ENCODE peak calls at places on chromosomes 16 and 17, in nine cellular contexts. One of them, this sample, is unnamed.
A peak's percentile ranks its signal among the peaks of the same experiment; 100 is the strongest.

GRCh38 chr16:50774960-50775359 is 33.1 kb downstream of the CYLD start:
- DNase-seq in right cardiac atrium: no peak
- DNase-seq in HCT116: no peak
- DNase-seq in tibial artery: no peak
- DNase-seq in transverse colon: no peak
- DNase-seq in esophagus muscularis mucosa: no peak
- DNase-seq in astrocyte: no peak
- DNase-seq in thoracic aorta: no peak
- DNase-seq in pancreas: no peak
- DNase-seq in this sample: no peak

GRCh38 chr16:88289549-88290344 is 93.0 kb upstream of the ZNF469 start:
- DNase-seq in HCT116: no peak
- DNase-seq in thoracic aorta: no peak
- DNase-seq in transverse colon: no peak
- DNase-seq in pancreas: no peak
- DNase-seq in tibial artery: no peak
- DNase-seq in astrocyte: no peak
- DNase-seq in esophagus muscularis mucosa: no peak
- DNase-seq in right cardiac atrium: no peak
- DNase-seq in this sample: no peak

GRCh38 chr17:16910341-16910740 is 61.6 kb downstream of the TNFRSF13B start:
- DNase-seq in esophagus muscularis mucosa: peak; percentile 75
- DNase-seq in transverse colon: peak; percentile 1
- DNase-seq in right cardiac atrium: no peak
- DNase-seq in pancreas: no peak
- DNase-seq in tibial artery: peak; percentile 25
- DNase-seq in astrocyte: no peak
- DNase-seq in HCT116: no peak
- DNase-seq in thoracic aorta: no peak
- DNase-seq in this sample: no peak

GRCh38 chr17:78458739-78459335 is 80.4 kb downstream of the PGS1 start:
- DNase-seq in right cardiac atrium: peak; percentile 57
- DNase-seq in transverse colon: no peak
- DNase-seq in pancreas: no peak
- DNase-seq in thoracic aorta: no peak
- DNase-seq in astrocyte: no peak
- DNase-seq in tibial artery: no peak
- DNase-seq in esophagus muscularis mucosa: no peak
- DNase-seq in HCT116: no peak
- DNase-seq in this sample: no peak

GRCh38 chr16:1037023-1037933 is 35.3 kb upstream of the SSTR5 start:
- DNase-seq in transverse colon: no peak
- DNase-seq in thoracic aorta: no peak
- DNase-seq in HCT116: no peak
- DNase-seq in right cardiac atrium: no peak
- DNase-seq in esophagus muscularis mucosa: no peak
- DNase-seq in pancreas: no peak
- DNase-seq in astrocyte: peak; percentile 21
- DNase-seq in tibial artery: no peak
- DNase-seq in this sample: no peak

GRCh38 chr17:35048685-35049379 is 14.7 kb downstream of the RFFL start:
- DNase-seq in HCT116: no peak
- DNase-seq in right cardiac atrium: no peak
- DNase-seq in transverse colon: no peak
- DNase-seq in esophagus muscularis mucosa: no peak
- DNase-seq in tibial artery: no peak
- DNase-seq in pancreas: no peak
- DNase-seq in astrocyte: no peak
- DNase-seq in thoracic aorta: no peak
- DNase-seq in this sample: no peak

GRCh38 chr16:72172105-72173034 is at the start of gene PMFBP1:
- DNase-seq in astrocyte: peak; percentile 78
- DNase-seq in right cardiac atrium: no peak
- DNase-seq in pancreas: no peak
- DNase-seq in tibial artery: no peak
- DNase-seq in HCT116: no peak
- DNase-seq in esophagus muscularis mucosa: no peak
- DNase-seq in thoracic aorta: peak; percentile 29
- DNase-seq in transverse colon: peak; percentile 18
- DNase-seq in this sample: peak; percentile 6

GRCh38 chr17:72719582-72720493 is 372.6 kb downstream of the SLC39A11 start:
- DNase-seq in tibial artery: no peak
- DNase-seq in esophagus muscularis mucosa: no peak
- DNase-seq in thoracic aorta: no peak
- DNase-seq in pancreas: no peak
- DNase-seq in right cardiac atrium: no peak
- DNase-seq in transverse colon: peak; percentile 24
- DNase-seq in HCT116: no peak
- DNase-seq in astrocyte: peak; percentile 91
- DNase-seq in this sample: no peak

GRCh38 chr16:81448154-81449131 is 3.8 kb downstream of the CMIP start:
- DNase-seq in astrocyte: no peak
- DNase-seq in tibial artery: no peak
- DNase-seq in HCT116: no peak
- DNase-seq in transverse colon: peak; percentile 90
- DNase-seq in thoracic aorta: no peak
- DNase-seq in pancreas: peak; percentile 71
- DNase-seq in right cardiac atrium: no peak
- DNase-seq in esophagus muscularis mucosa: no peak
- DNase-seq in this sample: no peak

GRCh38 chr17:73292031-73292531 is 19.7 kb downstream of the CDC42EP4 start:
- DNase-seq in transverse colon: no peak
- DNase-seq in tibial artery: peak; percentile 93
- DNase-seq in astrocyte: peak; percentile 77
- DNase-seq in HCT116: peak; percentile 89
- DNase-seq in pancreas: peak; percentile 39
- DNase-seq in right cardiac atrium: peak; percentile 77
- DNase-seq in thoracic aorta: peak; percentile 70
- DNase-seq in esophagus muscularis mucosa: no peak
- DNase-seq in this sample: no peak

GRCh38 chr16:64412578-64413280 is 709.1 kb downstream of the CDH11 start:
- DNase-seq in esophagus muscularis mucosa: no peak
- DNase-seq in tibial artery: no peak
- DNase-seq in pancreas: no peak
- DNase-seq in astrocyte: peak; percentile 76
- DNase-seq in right cardiac atrium: peak; percentile 26
- DNase-seq in thoracic aorta: peak; percentile 3
- DNase-seq in transverse colon: no peak
- DNase-seq in HCT116: no peak
- DNase-seq in this sample: no peak

GRCh38 chr17:69414408-69415274 is at the start of gene MAP2K6:
- DNase-seq in thoracic aorta: peak; percentile 35
- DNase-seq in right cardiac atrium: peak; percentile 91
- DNase-seq in pancreas: peak; percentile 75
- DNase-seq in astrocyte: peak; percentile 61
- DNase-seq in esophagus muscularis mucosa: peak; percentile 95
- DNase-seq in HCT116: no peak
- DNase-seq in transverse colon: peak; percentile 89
- DNase-seq in tibial artery: peak; percentile 84
- DNase-seq in this sample: no peak

GRCh38 chr16:89485701-89486246 is 4.6 kb downstream of the ANKRD11 start:
- DNase-seq in right cardiac atrium: no peak
- DNase-seq in HCT116: no peak
- DNase-seq in thoracic aorta: no peak
- DNase-seq in tibial artery: no peak
- DNase-seq in transverse colon: no peak
- DNase-seq in pancreas: no peak
- DNase-seq in astrocyte: no peak
- DNase-seq in esophagus muscularis mucosa: no peak
- DNase-seq in this sample: no peak

GRCh38 chr16:9007177-9007794 is 43.6 kb upstream of the USP7 start:
- DNase-seq in HCT116: no peak
- DNase-seq in tibial artery: no peak
- DNase-seq in esophagus muscularis mucosa: no peak
- DNase-seq in pancreas: no peak
- DNase-seq in right cardiac atrium: no peak
- DNase-seq in transverse colon: no peak
- DNase-seq in astrocyte: no peak
- DNase-seq in thoracic aorta: no peak
- DNase-seq in this sample: peak; percentile 23

GRCh38 chr17:79948918-79949645 is 86.6 kb downstream of the TBC1D16 start:
- DNase-seq in transverse colon: no peak
- DNase-seq in astrocyte: no peak
- DNase-seq in right cardiac atrium: peak; percentile 36
- DNase-seq in pancreas: peak; percentile 10
- DNase-seq in tibial artery: peak; percentile 64
- DNase-seq in esophagus muscularis mucosa: no peak
- DNase-seq in HCT116: no peak
- DNase-seq in thoracic aorta: no peak
- DNase-seq in this sample: no peak

GRCh38 chr16:29765167-29766032 is 12.7 kb upstream of the ZG16 start:
- DNase-seq in transverse colon: peak; percentile 69
- DNase-seq in pancreas: peak; percentile 78
- DNase-seq in thoracic aorta: no peak
- DNase-seq in tibial artery: no peak
- DNase-seq in esophagus muscularis mucosa: no peak
- DNase-seq in right cardiac atrium: no peak
- DNase-seq in astrocyte: no peak
- DNase-seq in HCT116: peak; percentile 50
- DNase-seq in this sample: no peak

GRCh38 chr16:4314532-4315184 is 1.2 kb upstream of the GLIS2 start:
- DNase-seq in HCT116: peak; percentile 70
- DNase-seq in astrocyte: peak; percentile 60
- DNase-seq in transverse colon: no peak
- DNase-seq in right cardiac atrium: peak; percentile 77
- DNase-seq in pancreas: peak; percentile 58
- DNase-seq in thoracic aorta: no peak
- DNase-seq in esophagus muscularis mucosa: no peak
- DNase-seq in tibial artery: peak; percentile 74
- DNase-seq in this sample: no peak

GRCh38 chr16:68284847-68285246 is 20.5 kb downstream of the SLC7A6 start:
- DNase-seq in thoracic aorta: no peak
- DNase-seq in astrocyte: no peak
- DNase-seq in esophagus muscularis mucosa: no peak
- DNase-seq in right cardiac atrium: no peak
- DNase-seq in HCT116: no peak
- DNase-seq in transverse colon: peak; percentile 35
- DNase-seq in tibial artery: no peak
- DNase-seq in pancreas: no peak
- DNase-seq in this sample: no peak

GRCh38 chr16:27475561-27475960 is 73.6 kb downstream of the IL21R start:
- DNase-seq in HCT116: no peak
- DNase-seq in thoracic aorta: no peak
- DNase-seq in right cardiac atrium: no peak
- DNase-seq in esophagus muscularis mucosa: no peak
- DNase-seq in transverse colon: no peak
- DNase-seq in pancreas: no peak
- DNase-seq in tibial artery: no peak
- DNase-seq in astrocyte: peak; percentile 94
- DNase-seq in this sample: peak; percentile 66

GRCh38 chr17:82298538-82299421 is 18.6 kb downstream of the CD7 start:
- DNase-seq in thoracic aorta: no peak
- DNase-seq in astrocyte: no peak
- DNase-seq in tibial artery: no peak
- DNase-seq in pancreas: no peak
- DNase-seq in HCT116: no peak
- DNase-seq in esophagus muscularis mucosa: no peak
- DNase-seq in transverse colon: no peak
- DNase-seq in right cardiac atrium: peak; percentile 27
- DNase-seq in this sample: no peak
- H3K27ac ChIP-seq in thoracic aorta: peak overlapping the region; percentile 78
- H3K27ac ChIP-seq in astrocyte: no peak overlapping the region
- H3K27ac ChIP-seq in tibial artery: peak overlapping the region; percentile 78
- H3K27ac ChIP-seq in pancreas: peak overlapping the region; percentile 96
- H3K27ac ChIP-seq in HCT116: peak overlapping the region; percentile 89
- H3K27ac ChIP-seq in esophagus muscularis mucosa: peak overlapping the region; percentile 88
- H3K27ac ChIP-seq in transverse colon: peak overlapping the region; percentile 99
- H3K27ac ChIP-seq in right cardiac atrium: peak overlapping the region; percentile 59
- H3K27ac ChIP-seq in this sample: peak overlapping the region; percentile 91

DNA sequence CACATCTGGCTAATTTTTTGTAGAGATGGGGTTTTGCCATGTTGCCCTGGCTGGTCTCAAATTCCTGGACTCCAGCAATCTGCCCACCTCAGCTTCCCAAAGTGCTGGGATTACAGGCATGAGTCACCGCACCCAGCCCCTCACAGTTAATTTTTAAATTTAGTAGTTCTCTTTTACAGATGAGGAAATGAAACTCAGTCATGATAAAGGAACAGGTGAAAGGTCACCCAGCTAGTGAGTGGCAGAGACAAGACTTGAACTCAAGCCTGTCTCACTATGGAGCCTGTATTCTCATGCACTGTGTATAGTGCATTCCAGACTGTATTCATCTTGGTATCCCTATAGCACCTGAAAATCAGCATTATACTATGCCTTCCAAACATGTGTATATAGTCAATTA is 77.1 kb upstream of the WSB1 start:
- DNase-seq in esophagus muscularis mucosa: no peak
- DNase-seq in right cardiac atrium: no peak
- DNase-seq in tibial artery: no peak
- DNase-seq in thoracic aorta: no peak
- DNase-seq in astrocyte: no peak
- DNase-seq in pancreas: no peak
- DNase-seq in transverse colon: no peak
- DNase-seq in HCT116: no peak
- DNase-seq in this sample: no peak
- H3K27ac ChIP-seq in esophagus muscularis mucosa: no peak overlapping the region
- H3K27ac ChIP-seq in right cardiac atrium: no peak overlapping the region
- H3K27ac ChIP-seq in tibial artery: no peak overlapping the region
- H3K27ac ChIP-seq in thoracic aorta: no peak overlapping the region
- H3K27ac ChIP-seq in astrocyte: no peak overlapping the region
- H3K27ac ChIP-seq in pancreas: no peak overlapping the region
- H3K27ac ChIP-seq in transverse colon: no peak overlapping the region
- H3K27ac ChIP-seq in HCT116: no peak overlapping the region
- H3K27ac ChIP-seq in this sample: no peak overlapping the region

DNA sequence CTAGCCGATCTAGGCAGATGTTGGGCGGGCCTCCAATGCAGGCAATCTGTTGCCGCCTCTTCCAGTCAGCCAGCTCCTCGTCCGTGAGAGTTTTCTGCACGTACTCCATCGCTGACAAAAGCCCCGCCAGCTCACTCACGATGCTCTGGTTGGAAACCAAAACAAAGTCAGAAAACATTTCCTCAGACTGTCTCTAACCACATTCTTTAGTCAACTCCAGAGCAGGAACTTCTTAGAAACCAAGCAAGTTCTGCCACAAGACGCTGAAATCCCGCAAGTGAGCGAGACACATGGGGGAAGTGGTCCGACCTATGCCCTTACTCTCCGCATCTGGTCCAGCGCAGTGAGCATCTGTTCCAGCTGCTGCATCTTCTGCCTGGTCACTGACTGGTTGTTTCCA is 49.1 kb downstream of the STAT5A start:
- DNase-seq in HCT116: no peak
- DNase-seq in thoracic aorta: no peak
- DNase-seq in tibial artery: no peak
- DNase-seq in right cardiac atrium: no peak
- DNase-seq in transverse colon: peak; percentile 38
- DNase-seq in astrocyte: peak; percentile 57
- DNase-seq in esophagus muscularis mucosa: no peak
- DNase-seq in pancreas: no peak
- DNase-seq in this sample: peak; percentile 58
- H3K27ac ChIP-seq in HCT116: no peak overlapping the region
- H3K27ac ChIP-seq in thoracic aorta: no peak overlapping the region
- H3K27ac ChIP-seq in tibial artery: no peak overlapping the region
- H3K27ac ChIP-seq in right cardiac atrium: no peak overlapping the region
- H3K27ac ChIP-seq in transverse colon: no peak overlapping the region
- H3K27ac ChIP-seq in astrocyte: peak overlapping the region; percentile 11
- H3K27ac ChIP-seq in esophagus muscularis mucosa: peak overlapping the region; percentile 14
- H3K27ac ChIP-seq in pancreas: no peak overlapping the region
- H3K27ac ChIP-seq in this sample: peak overlapping the region; percentile 52

DNA sequence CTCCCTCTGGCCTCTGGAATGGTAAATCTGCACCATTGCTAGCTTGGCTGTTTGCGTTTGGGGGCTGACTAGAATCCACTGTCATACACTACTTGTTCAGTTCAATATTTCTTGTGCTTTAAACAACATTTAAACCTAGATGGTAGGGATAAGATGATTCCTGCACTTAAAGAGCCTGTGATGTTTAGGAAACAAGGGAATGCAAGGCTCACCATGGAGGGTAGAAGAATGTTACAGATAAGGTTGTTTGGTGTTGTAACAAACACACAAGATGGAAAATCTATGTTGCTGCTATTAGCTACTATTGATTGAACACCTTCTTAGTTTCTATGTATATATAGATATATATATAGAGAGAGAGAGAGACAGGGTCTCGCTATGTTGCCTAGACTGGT is 31.4 kb downstream of the YPEL2 start:
- DNase-seq in astrocyte: peak; percentile 50
- DNase-seq in right cardiac atrium: no peak
- DNase-seq in pancreas: no peak
- DNase-seq in thoracic aorta: no peak
- DNase-seq in transverse colon: no peak
- DNase-seq in tibial artery: no peak
- DNase-seq in HCT116: no peak
- DNase-seq in esophagus muscularis mucosa: no peak
- DNase-seq in this sample: no peak
- H3K27ac ChIP-seq in astrocyte: peak overlapping the region; percentile 54
- H3K27ac ChIP-seq in right cardiac atrium: peak overlapping the region; percentile 42
- H3K27ac ChIP-seq in pancreas: peak overlapping the region; percentile 42
- H3K27ac ChIP-seq in thoracic aorta: peak overlapping the region; percentile 91
- H3K27ac ChIP-seq in transverse colon: peak overlapping the region; percentile 78
- H3K27ac ChIP-seq in tibial artery: peak overlapping the region; percentile 65
- H3K27ac ChIP-seq in HCT116: no peak overlapping the region
- H3K27ac ChIP-seq in esophagus muscularis mucosa: peak overlapping the region; percentile 49
- H3K27ac ChIP-seq in this sample: peak overlapping the region; percentile 81

This sample was measured in AG04450.